ENCODE peak calls at places on chromosomes 12 and 14, in six cellular contexts. H, L, A, X, J and I are unnamed samples. For H3K4me1, the result is how much of the 10 kb centered on the place peaks cover.

GRCh38 chr14:29930283-29930682 is 2.6 kb upstream of the PRKD1 start:
- DNase-seq in H (no peak), L (no peak), A (peak), X (no peak), J (no peak), I (no peak)

GRCh38 chr14:54789166-54789565 is 113.5 kb downstream of the GCH1 start:
- DNase-seq in H (no peak), L (no peak), A (no peak), X (no peak), J (no peak), I (no peak)

GRCh38 chr12:116637589-116638165 is 78.5 kb downstream of the MAP1LC3B2 start:
- DNase-seq in H (no peak), L (no peak), A (no peak), X (no peak), J (no peak), I (no peak)

GRCh38 chr12:131473261-131473660 is 237.6 kb upstream of the SFSWAP start:
- DNase-seq in H (no peak), L (peak), A (no peak), X (no peak), J (no peak), I (no peak)

GRCh38 chr14:29458547-29458946 is 469.1 kb downstream of the PRKD1 start:
- DNase-seq in H (no peak), L (no peak), A (no peak), X (no peak), J (no peak), I (no peak)

GRCh38 chr12:95633671-95634465 is 82.6 kb upstream of the USP44 start:
- DNase-seq in H (peak), L (no peak), A (no peak), X (peak), J (no peak), I (peak)

GRCh38 chr14:99730876-99731351 is 46.8 kb downstream of the CYP46A1 start:
- DNase-seq in H (no peak), L (no peak), A (no peak), X (no peak), J (no peak), I (peak)

GRCh38 chr12:14954269-14954668 is 7.1 kb downstream of the ARHGDIB start:
- DNase-seq in H (no peak), L (no peak), A (no peak), X (peak), J (no peak), I (no peak)

GRCh38 chr12:5022030-5022429 is 21.6 kb upstream of the KCNA5 start:
- DNase-seq in H (no peak), L (no peak), A (peak), X (no peak), J (no peak), I (no peak)

GRCh38 chr14:80278293-80279037 is 67.2 kb upstream of the DIO2 start:
- DNase-seq in H (peak), L (peak), A (peak), X (no peak), J (no peak), I (no peak)

GRCh38 chr12:123714302-123714627 is 2.1 kb downstream of the ATP6V0A2 start:
- DNase-seq in H (no peak), L (no peak), A (no peak), X (no peak), J (no peak), I (no peak)

GRCh38 chr12:118094039-118094438 is 9.8 kb downstream of the VSIG10 start:
- DNase-seq in H (no peak), L (no peak), A (no peak), X (no peak), J (no peak), I (no peak)

GRCh38 chr12:130166306-130166705 is 4.0 kb downstream of the FZD10 start:
- DNase-seq in H (no peak), L (peak), A (no peak), X (no peak), J (no peak), I (no peak)

GRCh38 chr12:53047221-53048032 is 2.4 kb upstream of the TNS2 start:
- DNase-seq in H (peak), L (peak), A (peak), X (peak), J (no peak), I (peak)

GRCh38 chr12:51124504-51124903 is 41.1 kb upstream of the CSRNP2 start:
- DNase-seq in H (no peak), L (no peak), A (no peak), X (no peak), J (no peak), I (no peak)

GRCh38 chr14:85310491-85311272 is 219.3 kb upstream of the FLRT2 start:
- DNase-seq in H (no peak), L (no peak), A (no peak), X (no peak), J (no peak), I (no peak)

GRCh38 chr12:65878540-65878939 is 54.3 kb downstream of the HMGA2 start:
- DNase-seq in H (no peak), L (no peak), A (no peak), X (no peak), J (no peak), I (no peak)

GRCh38 chr12:69008510-69008909 is 75.5 kb upstream of the CPM start:
- DNase-seq in H (no peak), L (no peak), A (peak), X (no peak), J (no peak), I (no peak)

GRCh38 chr14:33777651-33778050 is 173.2 kb downstream of the EGLN3 start:
- DNase-seq in H (no peak), L (no peak), A (no peak), X (no peak), J (no peak), I (no peak)

GRCh38 chr14:58774531-58774930 is 136.8 kb downstream of the DACT1 start:
- DNase-seq in H (no peak), L (no peak), A (no peak), X (no peak), J (no peak), I (no peak)

GRCh38 chr12:54562720-54563356 is 13.4 kb downstream of the PDE1B start:
- DNase-seq in H (no peak), L (no peak), A (no peak), X (no peak), J (no peak), I (no peak)

GRCh38 chr12:54558759-54559158 is 9.4 kb downstream of the PDE1B start:
- DNase-seq in H (no peak), L (no peak), A (no peak), X (no peak), J (no peak), I (no peak)

GRCh38 chr12:54561164-54561563 is 11.8 kb downstream of the PDE1B start:
- DNase-seq in H (peak), L (no peak), A (no peak), X (peak), J (no peak), I (peak)

GRCh38 chr12:54558311-54558710 is 8.9 kb downstream of the PDE1B start:
- DNase-seq in H (no peak), L (no peak), A (no peak), X (no peak), J (no peak), I (no peak)

DNA sequence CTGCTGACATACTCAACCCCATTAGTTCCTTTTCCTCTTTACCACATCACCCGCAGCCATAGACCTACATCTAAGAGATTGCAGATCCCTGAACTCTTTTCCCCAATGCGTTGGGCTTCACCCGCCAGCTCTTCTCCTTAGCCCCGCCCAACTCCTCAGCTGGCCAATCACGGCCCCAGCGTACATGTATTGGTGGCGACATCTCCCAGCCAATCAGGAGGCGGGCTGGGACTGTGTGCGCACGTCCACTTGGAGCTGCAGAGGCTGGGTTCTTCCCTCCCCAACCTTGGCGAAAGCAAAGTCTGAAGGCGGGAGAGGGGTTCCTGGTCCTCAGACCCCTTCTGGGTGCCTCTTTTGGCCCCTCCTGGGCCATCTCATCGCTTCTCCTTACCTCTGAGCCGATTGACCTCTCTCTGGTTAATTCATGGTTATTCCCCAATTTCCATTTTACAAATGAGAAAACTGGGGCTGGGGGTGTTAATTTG is 11.0 kb downstream of the PDE1B start:
- DNase-seq in H (peak), L (peak), A (peak), X (peak), J (peak), I (peak)
- TF ChIP-seq POLR2A in H (peak), L (no peak), A (no peak), X (peak), J (peak), I (peak)

GRCh38 chr12:103929909-103930786 is at the start of gene HSP90B1:
- DNase-seq in H (peak), L (peak), A (peak), X (peak), J (peak), I (peak)

GRCh38 chr12:103929051-103929908 is 930 bp upstream of the HSP90B1 start:
- DNase-seq in H (peak), L (peak), A (peak), X (peak), J (peak), I (peak)

GRCh38 chr12:103924761-103925641 is 5.2 kb upstream of the HSP90B1 start:
- DNase-seq in H (no peak), L (no peak), A (peak), X (no peak), J (no peak), I (no peak)

GRCh38 chr12:103933237-103933636 is 3.0 kb downstream of the HSP90B1 start:
- DNase-seq in H (no peak), L (no peak), A (no peak), X (no peak), J (no peak), I (no peak)

DNA sequence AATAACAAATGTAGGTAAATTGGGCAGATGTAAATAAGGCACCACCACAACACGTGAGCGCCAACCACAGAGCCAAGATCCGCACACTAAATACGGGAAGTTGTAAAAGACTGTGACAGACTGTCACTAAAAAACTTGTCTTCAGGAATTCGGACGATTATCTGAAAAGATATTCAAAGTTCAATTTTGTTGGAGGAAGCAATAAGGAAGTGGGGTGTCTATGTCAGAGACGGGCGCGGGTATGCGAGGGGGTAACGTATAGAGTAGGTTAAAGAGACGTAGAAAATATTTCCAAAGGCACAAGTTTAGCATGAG is 1.5 kb upstream of the HSP90B1 start:
- DNase-seq in H (peak), L (peak), A (no peak), X (peak), J (peak), I (no peak)
- H3K4me1 ChIP-seq in H (under half), L (under half), A (under half), X (under half), J (under half), I (under half)

GRCh38 chr12:108619369-108620160 is 14.1 kb downstream of the SELPLG start:
- DNase-seq in H (no peak), L (no peak), A (no peak), X (no peak), J (no peak), I (no peak)

GRCh38 chr12:108615918-108616317 is 17.8 kb downstream of the SELPLG start:
- DNase-seq in H (no peak), L (no peak), A (no peak), X (no peak), J (no peak), I (no peak)

GRCh38 chr12:108618079-108618952 is 15.4 kb downstream of the SELPLG start:
- DNase-seq in H (peak), L (peak), A (peak), X (peak), J (no peak), I (peak)

GRCh38 chr12:108616359-108616758 is 17.3 kb downstream of the SELPLG start:
- DNase-seq in H (no peak), L (no peak), A (no peak), X (no peak), J (no peak), I (no peak)

GRCh38 chr12:108616941-108617858 is 16.5 kb downstream of the SELPLG start:
- DNase-seq in H (no peak), L (no peak), A (no peak), X (peak), J (no peak), I (peak)
- TF ChIP-seq CTCF in H (no peak), L (no peak), A (no peak), X (no peak), J (no peak), I (no peak)

GRCh38 chr12:103936679-103937078 is 6.5 kb downstream of the HSP90B1 start:
- DNase-seq in H (no peak), L (no peak), A (no peak), X (no peak), J (no peak), I (no peak)

GRCh38 chr12:103930787-103931536 is 752 bp downstream of the HSP90B1 start:
- DNase-seq in H (peak), L (peak), A (peak), X (peak), J (no peak), I (peak)
- TF ChIP-seq POLR2A in H (no peak), L (no peak), A (no peak), X (no peak), J (no peak), I (peak)

DNA sequence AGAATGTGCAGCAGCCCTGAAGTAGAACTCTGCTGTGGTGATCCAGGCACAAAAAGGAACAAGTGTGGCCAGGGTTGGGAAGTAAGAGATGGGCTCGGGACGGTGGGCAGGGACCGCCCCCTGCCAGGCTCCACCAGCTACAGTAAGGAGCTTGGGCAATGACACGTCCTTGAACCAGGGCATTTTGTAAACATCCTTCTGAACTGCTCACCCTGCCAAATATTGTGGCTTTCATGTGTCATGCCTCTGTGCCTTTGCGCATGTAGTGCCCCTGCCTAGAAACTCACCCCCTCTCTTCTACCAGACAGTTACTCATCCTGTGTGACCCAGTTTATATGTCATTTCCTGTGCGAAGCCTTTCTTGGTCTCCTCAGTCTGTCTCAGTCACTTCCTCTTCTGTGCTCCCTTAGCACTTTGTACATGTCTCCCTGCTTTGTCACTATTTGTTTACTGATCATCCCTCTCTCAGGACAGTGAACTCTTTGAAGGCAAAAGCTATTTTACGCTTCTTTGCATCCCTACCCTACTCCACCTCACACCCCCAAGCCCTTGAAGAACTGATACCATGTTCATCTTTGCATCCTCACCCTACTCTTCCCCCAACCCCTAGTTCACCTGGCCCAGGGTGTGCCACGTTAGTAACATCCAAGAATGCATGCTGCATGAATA is 108.9 kb upstream of the PLEKHG7 start:
- DNase-seq in H (peak), L (peak), A (peak), X (peak), J (no peak), I (peak)
- H3K4me1 ChIP-seq in H (under half), L (under half), A (under half), X (under half), J (under half), I (under half)

DNA sequence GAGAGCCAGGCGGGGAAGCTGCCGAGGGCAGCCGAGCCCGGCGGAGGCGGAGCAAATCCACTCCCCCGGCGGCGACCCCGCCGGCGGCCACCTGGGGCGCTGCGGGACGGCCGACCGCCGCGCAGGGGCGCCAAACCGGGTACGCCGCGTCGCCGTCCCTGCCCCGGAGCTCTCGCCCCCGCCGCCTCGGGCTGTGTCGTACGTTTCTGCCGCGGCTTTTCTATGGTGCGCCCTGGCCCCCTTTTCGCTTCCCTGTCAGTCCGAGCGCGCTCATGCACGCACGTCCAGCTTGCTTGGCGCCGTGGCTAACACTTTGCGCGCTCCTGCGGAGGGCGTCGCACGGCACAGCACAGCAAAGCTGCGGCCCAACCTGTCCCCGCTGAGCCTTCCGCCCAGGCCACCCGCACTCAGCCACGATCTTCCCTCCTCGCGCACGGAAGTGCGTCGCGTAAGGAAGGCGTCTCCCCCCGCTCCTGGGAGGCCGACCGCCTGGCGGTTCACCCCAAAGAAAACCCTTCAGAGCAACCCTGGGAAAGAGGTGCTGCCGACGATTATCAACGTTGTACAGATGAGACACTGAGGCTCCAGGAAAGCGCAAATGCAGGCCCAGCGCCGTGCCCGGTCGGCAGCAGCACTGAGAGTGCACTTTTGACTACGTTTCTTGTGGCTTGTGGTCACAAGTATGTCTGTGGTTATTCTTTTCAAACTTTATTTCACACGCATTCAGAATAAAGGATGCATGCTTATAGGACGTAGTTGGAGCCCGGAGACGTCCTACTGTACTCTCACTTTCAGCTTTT is at the start of gene HECTD1:
- DNase-seq in H (peak), L (peak), A (peak), X (peak), J (peak), I (peak)
- TF ChIP-seq CTCF in H (peak), L (peak), A (peak), X (peak), J (peak), I (peak)

GRCh38 chr12:46371718-46372130 is 849 bp downstream of the SLC38A2 start:
- DNase-seq in H (peak), L (peak), A (peak), X (peak), J (peak), I (peak)
- TF ChIP-seq POLR2A in H (no peak), L (no peak), A (peak), X (no peak), J (no peak), I (peak)